ENCODE peak calls at places on chromosome 11, in ten cellular contexts. V is natural killer cell, F is body of pancreas, J is epithelial cell of esophagus, A is A549, R is B cell, O is sigmoid colon, C is cardiac fibroblast, S is K562, L is H9. T is an unnamed sample.

GRCh38 chr11:94861306-94861845 is 93.2 kb downstream of the AMOTL1 start:
- DNase-seq in S (no peak), O (no peak), J (no peak), V (no peak), L (no peak), A (no peak), F (no peak), C (no peak), R (no peak), T (no peak)

GRCh38 chr11:35764414-35764813 is 101.8 kb downstream of the TRIM44 start:
- DNase-seq in F (no peak), C (no peak), L (no peak), O (no peak), J (no peak), S (no peak), R (no peak), A (no peak), V (no peak), T (no peak)

GRCh38 chr11:111299111-111300026 is 1.0 kb downstream of the POU2AF3 start:
- DNase-seq in L (peak), R (no peak), F (peak), S (no peak), J (peak), O (peak), C (peak), A (peak), V (no peak), T (peak)

GRCh38 chr11:33448461-33449130 is 191.4 kb downstream of the HIPK3 start:
- DNase-seq in V (no peak), L (no peak), S (no peak), A (no peak), J (no peak), O (no peak), C (peak), F (no peak), R (no peak), T (no peak)

GRCh38 chr11:118437046-118437735 is 899 bp downstream of the KMT2A start:
- DNase-seq in S (peak), C (peak), F (peak), A (peak), O (peak), R (peak), J (peak), L (peak), V (peak), T (peak)

GRCh38 chr11:79397252-79397651 is 43.6 kb downstream of the TENM4 start:
- DNase-seq in O (no peak), A (no peak), S (no peak), R (no peak), C (peak), F (no peak), L (no peak), V (no peak), J (peak), T (no peak)

GRCh38 chr11:86722041-86722440 is 49.6 kb upstream of the ME3 start:
- DNase-seq in R (no peak), V (no peak), O (no peak), J (peak), F (no peak), A (no peak), S (no peak), L (no peak), C (peak), T (no peak)

GRCh38 chr11:1770528-1770927 is 6.8 kb upstream of the CTSD start:
- DNase-seq in S (no peak), R (no peak), J (no peak), V (peak), F (no peak), O (peak), L (no peak), A (no peak), C (no peak), T (no peak)

GRCh38 chr11:47387944-47388696 is 9.8 kb upstream of the SPI1 start:
- DNase-seq in O (no peak), L (no peak), F (no peak), J (no peak), R (no peak), S (peak), C (no peak), A (no peak), V (no peak), T (no peak)

GRCh38 chr11:59259047-59259446 is 46.3 kb upstream of the MPEG1 start:
- DNase-seq in L (no peak), S (no peak), R (no peak), J (no peak), V (no peak), A (no peak), C (no peak), F (no peak), O (no peak), T (no peak)

GRCh38 chr11:37963440-37963839 is 1365.4 kb upstream of the RAG2 start:
- DNase-seq in O (no peak), R (no peak), C (no peak), L (no peak), A (no peak), J (no peak), F (no peak), S (no peak), V (no peak), T (no peak)

DNA sequence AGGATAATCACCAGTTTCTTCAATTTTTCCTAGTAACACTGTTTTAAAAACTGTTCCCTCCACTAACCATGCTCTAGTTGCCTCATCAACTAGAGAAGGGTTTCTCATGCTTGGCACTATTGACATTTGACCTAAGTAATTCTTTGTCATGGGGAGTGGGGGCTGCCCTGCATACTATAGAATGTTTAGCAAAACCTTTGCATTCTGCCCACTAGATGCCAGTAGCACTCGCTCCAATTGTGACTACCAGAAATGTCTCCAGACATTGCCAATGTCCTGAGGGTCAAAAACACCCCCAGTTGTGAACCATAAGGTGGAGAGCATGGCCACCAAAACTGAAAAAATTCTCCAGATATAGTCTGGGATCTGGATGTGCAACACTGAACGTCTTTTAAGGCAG is 27.6 kb upstream of the BMAL1 start:
- DNase-seq in O (no peak), R (no peak), A (no peak), C (peak), J (peak), V (no peak), F (no peak), S (no peak), L (no peak), T (no peak)
- TF ChIP-seq CTCF in O (no peak), R (no peak), A (peak), C (peak), J (peak), V (peak), F (no peak), S (no peak), L (peak), T (no peak)

GRCh38 chr11:2808850-2809847 is 76.4 kb downstream of the CDKN1C start:
- DNase-seq in R (no peak), A (no peak), O (peak), F (peak), J (no peak), C (no peak), V (no peak), L (no peak), S (no peak), T (no peak)
- TF ChIP-seq CTCF in R (no peak), A (no peak), O (no peak), F (no peak), J (no peak), C (no peak), V (no peak), L (no peak), S (no peak), T (no peak)

DNA sequence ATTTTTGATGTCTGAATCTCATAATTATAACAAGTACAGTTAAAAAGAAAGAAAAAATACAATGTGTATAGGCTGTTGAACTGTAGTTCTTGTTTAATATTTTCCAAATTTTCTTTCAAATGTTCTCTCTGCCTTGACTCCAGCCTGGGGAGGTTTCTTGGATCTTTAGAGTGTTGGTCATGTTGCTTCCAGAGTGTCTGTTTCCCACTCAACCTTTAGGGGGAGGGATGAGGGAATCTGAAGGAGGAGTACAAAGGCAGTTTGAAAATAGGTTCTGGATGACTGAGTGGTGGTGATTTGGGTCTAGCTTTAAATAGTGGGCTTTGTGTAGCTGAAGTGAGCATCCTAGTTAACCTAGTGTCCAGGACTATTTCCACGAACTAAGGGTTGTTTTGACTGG is 2.0 kb downstream of the CTNND1 start:
- DNase-seq in V (no peak), F (no peak), A (peak), L (no peak), R (no peak), O (no peak), J (peak), S (peak), C (peak), T (no peak)
- TF ChIP-seq CTCF in V (no peak), F (no peak), A (peak), L (peak), R (no peak), O (peak), J (peak), S (peak), C (peak), T (peak)

GRCh38 chr11:113372317-113372716 is 15.3 kb upstream of the ANKK1 start:
- DNase-seq in F (no peak), A (no peak), C (no peak), S (peak), V (no peak), J (no peak), R (no peak), O (no peak), L (no peak), T (no peak)
- TF ChIP-seq CTCF in F (no peak), A (no peak), C (no peak), S (peak), V (no peak), J (no peak), R (no peak), O (no peak), L (peak), T (peak)

GRCh38 chr11:45535033-45535432 is 130.4 kb downstream of the CHST1 start:
- DNase-seq in C (no peak), V (no peak), O (no peak), S (no peak), J (no peak), A (no peak), F (no peak), L (no peak), R (no peak), T (no peak)

GRCh38 chr11:45532552-45532951 is 132.9 kb downstream of the CHST1 start:
- DNase-seq in V (no peak), F (no peak), A (no peak), S (no peak), C (no peak), R (no peak), O (no peak), L (no peak), J (no peak), T (no peak)

GRCh38 chr11:45530776-45531175 is 134.6 kb downstream of the CHST1 start:
- DNase-seq in J (no peak), F (no peak), C (no peak), R (no peak), O (no peak), L (no peak), S (no peak), A (no peak), V (no peak), T (no peak)

GRCh38 chr11:45537617-45538016 is 127.8 kb downstream of the CHST1 start:
- DNase-seq in A (no peak), L (no peak), O (no peak), J (peak), V (no peak), S (no peak), R (no peak), C (peak), F (no peak), T (no peak)

DNA sequence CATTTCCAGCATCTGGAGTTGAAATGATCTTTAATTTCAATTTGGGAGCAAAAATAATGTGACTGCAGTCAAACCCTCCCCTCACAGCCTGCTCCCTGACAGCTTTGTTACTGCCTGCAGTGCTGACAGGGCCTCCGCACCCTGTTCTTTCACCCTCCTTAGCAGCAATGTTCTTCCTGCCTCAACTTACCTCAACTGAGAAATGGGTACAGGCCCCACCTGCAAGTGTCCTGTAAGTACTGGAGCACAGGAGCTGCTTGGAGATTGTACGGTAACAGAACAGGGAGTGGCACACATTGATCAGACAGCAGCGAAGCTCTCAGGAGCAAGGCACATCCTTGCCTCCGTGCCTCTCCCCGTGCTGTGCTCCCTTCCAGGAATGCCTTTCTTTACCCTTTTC is 131.3 kb downstream of the CHST1 start:
- DNase-seq in A (no peak), C (no peak), F (no peak), R (no peak), V (no peak), L (no peak), S (no peak), J (no peak), O (no peak), T (no peak)
- TF ChIP-seq CTCF in A (no peak), C (no peak), F (no peak), R (no peak), V (no peak), L (no peak), S (no peak), J (no peak), O (no peak), T (no peak)

GRCh38 chr11:44125598-44125997 is 30.1 kb downstream of the EXT2 start:
- DNase-seq in J (no peak), L (no peak), C (no peak), A (no peak), R (no peak), O (no peak), F (no peak), S (no peak), V (no peak), T (no peak)

GRCh38 chr11:44116433-44116832 is 21.0 kb downstream of the EXT2 start:
- DNase-seq in S (no peak), L (no peak), O (no peak), V (no peak), R (no peak), F (no peak), J (no peak), A (no peak), C (no peak), T (no peak)

GRCh38 chr11:44120169-44120568 is 24.7 kb downstream of the EXT2 start:
- DNase-seq in V (no peak), S (no peak), F (peak), R (no peak), A (peak), C (peak), O (no peak), J (peak), L (no peak), T (no peak)
- TF ChIP-seq CTCF in V (no peak), S (peak), F (no peak), R (no peak), A (no peak), C (peak), O (no peak), J (peak), L (peak), T (peak)

DNA sequence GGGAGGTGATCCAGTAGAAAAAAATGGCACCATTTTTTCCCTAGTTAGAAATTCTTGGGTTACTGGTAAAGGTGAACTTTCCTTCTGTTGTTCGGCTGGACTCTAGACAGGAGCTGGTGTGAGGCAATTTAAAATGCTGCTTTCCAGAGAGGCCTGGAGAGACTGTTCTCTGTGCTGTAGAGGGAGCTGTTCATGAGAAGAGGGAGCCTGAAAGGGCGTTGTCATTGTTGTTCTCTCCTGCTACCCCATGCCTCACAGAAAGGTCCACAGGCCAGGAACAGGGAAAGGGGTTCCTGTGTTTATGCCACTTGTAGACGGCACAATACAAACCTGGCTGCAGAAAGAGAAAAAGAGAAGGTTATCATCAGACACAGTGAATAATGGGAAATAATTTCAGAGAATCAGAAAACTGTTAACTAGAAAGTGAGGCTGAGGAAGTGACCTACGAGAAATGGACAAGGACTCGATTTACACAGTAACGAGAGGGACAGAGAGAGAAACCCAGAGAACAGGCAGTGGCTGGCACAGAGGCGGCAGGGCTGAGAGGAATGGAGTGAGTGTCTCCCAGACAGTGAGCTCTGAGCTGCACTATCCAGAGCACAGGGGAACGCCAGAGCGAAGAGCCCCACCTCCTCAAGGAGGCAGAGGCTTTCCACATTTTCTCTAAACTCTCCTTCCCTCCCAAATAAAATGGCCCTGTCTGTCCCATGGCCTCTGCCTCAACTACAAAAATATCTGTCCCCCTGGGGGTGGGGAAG is 109.2 kb downstream of the RRM1 start:
- DNase-seq in S (peak), L (peak), A (no peak), F (no peak), R (no peak), J (no peak), O (no peak), V (no peak), C (no peak), T (no peak)
- TF ChIP-seq CTCF in S (peak), L (peak), A (no peak), F (no peak), R (no peak), J (peak), O (no peak), V (no peak), C (no peak), T (peak)